ENCODE peak calls at places on chromosomes 16 and 17, in five cellular contexts. E is left ventricle myocardium inferior; Y is tibial nerve; B is aorta; G is stimulated activated CD8-positive, alpha-beta memory T cell treated with anti-CD3 and anti-CD28 coated beads, Interleukin-7, amount 100 ng/mL, for 1 hour. U is an unnamed sample.

GRCh38 chr16:50323335-50324011 is 45.3 kb downstream of the BRD7 start:
- DNase-seq in G (no peak), E (no peak), Y (peak; percentile 53), B (no peak), U (no peak)

GRCh38 chr17:6862122-6862521 is 30.6 kb upstream of the TEKT1 start:
- DNase-seq in B (no peak), G (no peak), E (no peak), Y (no peak), U (no peak)

GRCh38 chr16:53087101-53087500 is 32.3 kb downstream of the CHD9 start:
- DNase-seq in G (no peak), B (no peak), Y (no peak), E (no peak), U (no peak)

GRCh38 chr16:69494993-69495392 is 70.6 kb downstream of the CYB5B start:
- DNase-seq in G (no peak), E (no peak), B (no peak), Y (no peak), U (no peak)

GRCh38 chr16:78742501-78743283 is 643.2 kb downstream of the WWOX start:
- DNase-seq in B (no peak), G (peak; percentile 61), Y (no peak), E (no peak), U (no peak)

GRCh38 chr17:65455972-65456343 is 105.5 kb downstream of the AXIN2 start:
- DNase-seq in Y (no peak), B (no peak), G (no peak), E (no peak), U (no peak)

GRCh38 chr17:15436399-15437369 is 30.7 kb downstream of the CDRT4 start:
- DNase-seq in Y (peak; percentile 71), E (peak; percentile 76), G (no peak), B (no peak), U (no peak)

GRCh38 chr17:79090503-79091372 is 16.1 kb downstream of the ENGASE start:
- DNase-seq in B (no peak), Y (no peak), E (no peak), G (no peak), U (no peak)

GRCh38 chr16:59324462-59324861 is 590.3 kb upstream of the GOT2 start:
- DNase-seq in B (no peak), E (no peak), G (no peak), Y (no peak), U (no peak)

GRCh38 chr17:72591500-72592241 is 470.9 kb downstream of the SOX9 start:
- DNase-seq in B (no peak), E (no peak), G (no peak), Y (no peak), U (no peak)